ENCODE peak calls at places on chromosomes 13 and 19, in ten cellular contexts. G is NCI-H69, R is GM04504, B is putamen, U is mammary epithelial cell, L is HEK293T, V is glutamatergic neuron, M is ELR, I is aorta, N is fibroblast of lung. J is an unnamed sample.

GRCh38 chr19:40836754-40837429 is 13.4 kb downstream of the CYP2A6 start:
- DNase-seq in G (no peak), R (no peak), B (no peak), U (no peak), L (no peak), V (no peak), M (no peak), I (no peak), N (no peak), J (no peak)

GRCh38 chr19:10602330-10603083 is 15.4 kb upstream of the AP1M2 start:
- DNase-seq in G (peak; percentile 86), R (peak; percentile 39), B (peak; percentile 82), U (peak; percentile 52), L (peak; percentile 97), V (peak; percentile 92), M (peak; percentile 81), I (peak; percentile 94), N (peak; percentile 58), J (peak; percentile 77)

GRCh38 chr19:48770223-48770622 is 14.9 kb downstream of the FGF21 start:
- DNase-seq in G (no peak), R (no peak), B (no peak), U (peak; percentile 66), L (no peak), V (no peak), M (peak; percentile 68), I (no peak), N (no peak), J (peak; percentile 73)

GRCh38 chr13:44840131-44840530 is 149.1 kb downstream of the NUFIP1 start:
- DNase-seq in G (no peak), R (no peak), B (no peak), U (no peak), L (no peak), V (no peak), M (no peak), I (no peak), N (no peak), J (no peak)

GRCh38 chr19:11331502-11331901 is 8.0 kb downstream of the RAB3D start:
- DNase-seq in G (no peak), R (no peak), B (no peak), U (no peak), L (no peak), V (no peak), M (no peak), I (no peak), N (no peak), J (no peak)

GRCh38 chr19:18833141-18833476 is 1.4 kb downstream of the UPF1 start:
- DNase-seq in G (peak; percentile 54), R (no peak), B (no peak), U (no peak), L (no peak), V (no peak), M (peak; percentile 27), I (no peak), N (peak; percentile 8), J (peak; percentile 13)

GRCh38 chr19:31334101-31334848 is 15.0 kb downstream of the TSHZ3 start:
- DNase-seq in G (no peak), R (no peak), B (no peak), U (peak; percentile 91), L (no peak), V (no peak), M (peak; percentile 72), I (no peak), N (no peak), J (peak; percentile 84)

GRCh38 chr13:47845981-47846380 is 155.1 kb downstream of the SUCLA2 start:
- DNase-seq in G (no peak), R (no peak), B (no peak), U (peak; percentile 38), L (no peak), V (no peak), M (no peak), I (no peak), N (no peak), J (peak; percentile 11)

GRCh38 chr13:113637262-113638160 is 20.5 kb downstream of the ATP4B start:
- DNase-seq in G (no peak), R (no peak), B (no peak), U (no peak), L (no peak), V (no peak), M (no peak), I (peak; percentile 57), N (no peak), J (no peak)

GRCh38 chr19:43432866-43433673 is 18.4 kb downstream of the TEX101 start:
- DNase-seq in G (peak; percentile 78), R (peak; percentile 25), B (no peak), U (peak; percentile 60), L (peak; percentile 82), V (peak; percentile 73), M (peak; percentile 72), I (no peak), N (peak; percentile 51), J (peak; percentile 75)

GRCh38 chr19:40512473-40513344 is 45.9 kb downstream of the SPTBN4 start:
- DNase-seq in G (peak; percentile 54), R (no peak), B (no peak), U (peak; percentile 52), L (no peak), V (peak; percentile 74), M (no peak), I (no peak), N (no peak), J (peak; percentile 27)

GRCh38 chr13:101305981-101306411 is 110.3 kb downstream of the NALCN start:
- DNase-seq in G (no peak), R (no peak), B (no peak), U (no peak), L (no peak), V (peak; percentile 35), M (no peak), I (no peak), N (no peak), J (no peak)

GRCh38 chr13:97100821-97101220 is 106.5 kb upstream of the OXGR1 start:
- DNase-seq in G (no peak), R (no peak), B (no peak), U (no peak), L (no peak), V (no peak), M (no peak), I (no peak), N (no peak), J (no peak)

GRCh38 chr19:343941-344624 is 513 bp downstream of the MIER2 start:
- DNase-seq in G (peak; percentile 81), R (no peak), B (no peak), U (no peak), L (peak; percentile 82), V (peak; percentile 52), M (peak; percentile 48), I (peak; percentile 79), N (peak; percentile 26), J (peak; percentile 14)

GRCh38 chr19:3904233-3904632 is 23.7 kb downstream of the ATCAY start:
- DNase-seq in G (no peak), R (no peak), B (no peak), U (no peak), L (no peak), V (no peak), M (no peak), I (no peak), N (no peak), J (no peak)

GRCh38 chr13:103799028-103799427 is 732.8 kb upstream of the SLC10A2 start:
- DNase-seq in G (peak; percentile 12), R (no peak), B (no peak), U (no peak), L (no peak), V (no peak), M (no peak), I (no peak), N (no peak), J (peak; percentile 4)